ENCODE peak calls at places on chromosomes 1 and 21, in nine cellular contexts. Q is fibroblast of mammary gland, V is AG04449, M is sigmoid colon, O is right atrium auricular region, T is fibroblast of pulmonary artery, U is GM12864, X is thoracic aorta, D is esophagus muscularis mucosa. Z is an unnamed sample.

GRCh38 chr1:18100493-18101063 is 7.0 kb upstream of the IGSF21 start:
- DNase-seq in Q (peak; percentile 61), V (no peak), M (peak; percentile 72), O (peak; percentile 87), T (peak; percentile 69), U (peak; percentile 13), X (peak; percentile 51), D (peak; percentile 94), Z (peak; percentile 64)

GRCh38 chr1:54037476-54037875 is 15.5 kb downstream of the TMEM59 start:
- DNase-seq in Q (peak; percentile 47), V (no peak), M (no peak), O (no peak), T (peak; percentile 65), U (no peak), X (no peak), D (no peak), Z (peak; percentile 61)

GRCh38 chr1:247210062-247210385 is 38.2 kb upstream of the ZNF124 start:
- DNase-seq in Q (peak; percentile 4), V (no peak), M (no peak), O (no peak), T (no peak), U (no peak), X (no peak), D (no peak), Z (peak; percentile 22)

GRCh38 chr1:32798679-32799416 is 18.3 kb downstream of the YARS1 start:
- DNase-seq in Q (no peak), V (no peak), M (no peak), O (no peak), T (no peak), U (no peak), X (no peak), D (no peak), Z (peak; percentile 16)

GRCh38 chr1:54474500-54475235 is 68.5 kb upstream of the SSBP3 start:
- DNase-seq in Q (no peak), V (no peak), M (no peak), O (no peak), T (no peak), U (no peak), X (no peak), D (no peak), Z (no peak)

GRCh38 chr21:42040411-42041180 is 30.4 kb upstream of the ZBTB21 start:
- DNase-seq in Q (peak; percentile 100), V (peak; percentile 100), M (peak; percentile 74), O (no peak), T (peak; percentile 98), U (no peak), X (peak; percentile 42), D (no peak), Z (peak; percentile 99)

GRCh38 chr1:55828031-55828430 is 612.9 kb upstream of the USP24 start:
- DNase-seq in Q (no peak), V (no peak), M (no peak), O (no peak), T (no peak), U (no peak), X (no peak), D (no peak), Z (no peak)

GRCh38 chr1:2575801-2576663 is 10.5 kb upstream of the PRXL2B start:
- DNase-seq in Q (no peak), V (no peak), M (no peak), O (no peak), T (no peak), U (no peak), X (no peak), D (no peak), Z (no peak)

GRCh38 chr1:107359472-107360241 is 218.8 kb downstream of the NTNG1 start:
- DNase-seq in Q (no peak), V (no peak), M (no peak), O (no peak), T (no peak), U (peak; percentile 18), X (no peak), D (no peak), Z (no peak)

GRCh38 chr1:3069491-3070303 is 694 bp downstream of the PRDM16 start:
- DNase-seq in Q (peak; percentile 25), V (no peak), M (peak; percentile 64), O (no peak), T (peak; percentile 47), U (no peak), X (no peak), D (no peak), Z (peak; percentile 57)

GRCh38 chr1:45586769-45587168 is 2.9 kb downstream of the NASP start:
- DNase-seq in Q (no peak), V (no peak), M (no peak), O (no peak), T (no peak), U (no peak), X (no peak), D (no peak), Z (no peak)
- H3K4me3 ChIP-seq in Q (no peak overlapping the region), V (no peak overlapping the region), M (no peak overlapping the region), O (no peak overlapping the region), T (peak overlapping the region; percentile 38), U (peak overlapping the region; percentile 18), X (no peak overlapping the region), D (no peak overlapping the region), Z (no peak overlapping the region)

DNA sequence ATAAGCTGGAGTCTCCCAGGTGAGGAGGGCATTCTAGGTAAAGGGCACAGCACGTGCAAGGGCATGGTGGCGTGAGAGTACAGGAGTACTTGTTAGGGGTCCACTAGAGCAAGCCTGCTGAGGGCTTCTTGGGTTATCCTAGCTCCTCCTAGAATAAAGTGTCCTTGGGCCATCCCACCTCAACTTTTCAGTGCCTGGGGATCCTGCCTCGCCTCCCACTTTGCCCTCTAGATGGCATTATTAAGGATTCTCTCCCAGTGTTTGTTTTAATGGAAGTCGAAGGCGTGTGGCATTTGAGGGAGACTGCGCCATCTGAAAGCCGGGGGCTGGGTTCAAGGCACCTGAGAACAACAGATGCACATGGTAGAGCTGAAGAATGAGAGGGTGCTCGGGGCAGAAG is 74.5 kb upstream of the SELENON start:
- DNase-seq in Q (no peak), V (no peak), M (no peak), O (no peak), T (no peak), U (no peak), X (no peak), D (no peak), Z (no peak)
- TF ChIP-seq CTCF in Q (no peak), V (no peak), M (no peak), O (no peak), T (no peak), U (no peak), X (no peak), D (no peak), Z (no peak)

GRCh38 chr1:186617860-186618780 is 62.1 kb downstream of the PTGS2 start:
- DNase-seq in Q (peak; percentile 92), V (no peak), M (peak; percentile 70), O (peak; percentile 70), T (peak; percentile 81), U (peak; percentile 83), X (peak; percentile 7), D (no peak), Z (peak; percentile 37)
- H3K4me3 ChIP-seq in Q (peak overlapping the region; percentile 38), V (peak overlapping the region; percentile 45), M (peak overlapping the region; percentile 32), O (peak overlapping the region; percentile 19), T (peak overlapping the region; percentile 30), U (peak overlapping the region; percentile 24), X (peak overlapping the region; percentile 24), D (peak overlapping the region; percentile 34), Z (peak overlapping the region; percentile 34)

GRCh38 chr1:197998110-197998509 is 80.9 kb downstream of the LHX9 start:
- DNase-seq in Q (no peak), V (no peak), M (no peak), O (no peak), T (no peak), U (no peak), X (no peak), D (no peak), Z (no peak)
- TF ChIP-seq CTCF in Q (no peak), V (no peak), M (no peak), O (no peak), T (no peak), U (peak; percentile 21), X (no peak), D (no peak), Z (peak; percentile 12)

DNA sequence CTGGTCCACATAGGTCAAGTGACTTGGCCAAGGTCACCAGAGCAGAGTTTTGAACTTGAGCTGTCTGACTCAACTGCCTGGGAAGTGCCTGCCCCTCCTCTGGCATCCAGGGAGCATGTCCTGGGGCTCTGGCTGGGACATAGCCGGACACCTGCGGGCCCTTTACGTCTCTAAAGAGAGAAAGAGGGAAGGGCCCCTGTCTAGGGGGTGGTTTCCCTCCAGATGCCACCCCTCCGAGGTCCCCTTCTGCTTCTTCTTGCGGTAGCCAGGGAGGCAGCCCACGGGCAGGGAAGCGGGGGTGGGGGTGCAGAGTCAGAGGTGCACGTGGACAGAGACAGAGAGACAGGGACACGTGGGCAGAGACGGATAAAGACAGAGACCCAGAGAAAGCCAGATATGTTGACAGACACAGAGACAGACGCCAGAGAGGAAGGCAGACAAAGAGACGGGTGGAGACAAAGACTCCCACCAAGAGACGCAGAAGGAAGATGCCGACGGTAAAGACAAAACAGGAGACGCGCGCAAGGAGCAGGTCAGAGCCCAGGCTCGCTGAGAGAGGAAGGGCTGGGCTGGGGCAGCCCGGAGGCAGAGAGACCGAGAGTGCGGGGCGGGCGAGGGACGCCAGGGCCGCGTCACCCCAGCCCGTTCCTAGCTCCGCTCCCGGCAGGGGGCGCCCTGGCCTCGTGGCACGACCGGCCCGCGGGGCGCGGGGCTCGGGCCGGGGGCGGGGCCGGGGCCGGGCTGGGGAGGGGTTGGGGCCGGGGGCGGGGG is 458 bp upstream of the ALPL start:
- DNase-seq in Q (peak; percentile 42), V (no peak), M (no peak), O (peak; percentile 69), T (peak; percentile 39), U (no peak), X (no peak), D (no peak), Z (peak; percentile 48)
- H3K4me3 ChIP-seq in Q (peak overlapping the region; percentile 15), V (no peak overlapping the region), M (peak overlapping the region; percentile 36), O (peak overlapping the region; percentile 50), T (no peak overlapping the region), U (no peak overlapping the region), X (peak overlapping the region; percentile 45), D (peak overlapping the region; percentile 53), Z (peak overlapping the region; percentile 41)

GRCh38 chr1:228265167-228265566 is 57.3 kb downstream of the OBSCN start:
- DNase-seq in Q (peak; percentile 30), V (no peak), M (no peak), O (no peak), T (peak; percentile 39), U (no peak), X (no peak), D (no peak), Z (peak; percentile 48)
- TF ChIP-seq CTCF in Q (peak; percentile 39), V (peak; percentile 2), M (no peak), O (peak; percentile 24), T (peak; percentile 41), U (no peak), X (no peak), D (no peak), Z (no peak)

DNA sequence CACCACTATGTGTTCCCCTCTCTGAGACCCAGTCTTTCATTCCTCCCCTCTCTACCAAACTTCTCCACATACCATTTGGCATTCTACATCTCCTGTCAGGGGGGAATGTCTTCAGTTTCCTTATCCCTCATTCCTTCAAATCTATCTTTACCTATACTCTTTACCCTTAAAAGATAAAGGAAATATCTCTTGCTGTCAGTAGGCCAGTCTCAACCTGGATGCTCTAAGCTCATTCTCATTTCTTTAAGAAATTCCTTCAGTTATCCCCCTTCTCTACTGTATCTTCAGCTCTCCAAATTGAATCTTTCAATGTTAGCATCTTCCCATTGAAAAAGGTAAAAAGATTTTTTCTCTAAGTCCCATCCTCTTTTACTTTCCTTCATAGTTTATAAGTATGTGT is 6.5 kb downstream of the RO60 start:
- DNase-seq in Q (no peak), V (no peak), M (no peak), O (no peak), T (no peak), U (no peak), X (no peak), D (no peak), Z (no peak)
- H3K4me3 ChIP-seq in Q (no peak overlapping the region), V (no peak overlapping the region), M (no peak overlapping the region), O (no peak overlapping the region), T (no peak overlapping the region), U (no peak overlapping the region), X (no peak overlapping the region), D (no peak overlapping the region), Z (no peak overlapping the region)

Z was measured in choroid plexus epithelial cell.